ENCODE peak calls at places on chromosome 11, in ten cellular contexts. W is left ventricle myocardium inferior, V is NCI-H1694 treated with DMSO at 0.1 percent for 48 hours, L is Caco-2, H is AG04450, K is astrocyte of the spinal cord, T is colonic mucosa, F is NCI-H345, Y is T-helper 9 cell, Q is RCC 7860. O is an unnamed sample.

GRCh38 chr11:17765381-17766359 is 31.1 kb downstream of the KCNC1 start:
- DNase-seq in Q (peak), L (no peak), K (no peak), V (no peak), H (no peak), Y (no peak), T (no peak), W (no peak), F (no peak), O (no peak)

GRCh38 chr11:94632356-94632755 is 65.2 kb downstream of the PIWIL4 start:
- DNase-seq in Y (no peak), W (no peak), T (no peak), Q (no peak), H (no peak), V (no peak), F (no peak), K (no peak), L (no peak), O (no peak)

GRCh38 chr11:73072935-73073481 is 69.1 kb downstream of the FCHSD2 start:
- DNase-seq in F (no peak), V (no peak), Y (no peak), H (no peak), Q (no peak), T (peak), L (no peak), W (no peak), K (peak), O (peak)

GRCh38 chr11:133956650-133957633 is at the start of gene IGSF9B:
- DNase-seq in V (peak), F (peak), H (no peak), Y (peak), Q (no peak), W (peak), T (peak), L (peak), K (peak), O (no peak)

GRCh38 chr11:6096417-6096816 is 11.1 kb upstream of the OR56B4 start:
- DNase-seq in T (no peak), H (no peak), K (no peak), Y (no peak), F (no peak), Q (no peak), V (no peak), W (no peak), L (no peak), O (no peak)

GRCh38 chr11:114040706-114041211 is 18.8 kb upstream of the ZBTB16 start:
- DNase-seq in Y (no peak), W (no peak), Q (no peak), K (peak), F (no peak), T (peak), V (no peak), H (no peak), L (peak), O (no peak)

GRCh38 chr11:129259950-129260349 is 67.8 kb upstream of the ARHGAP32 start:
- DNase-seq in L (peak), T (no peak), Q (no peak), K (no peak), H (no peak), Y (no peak), F (no peak), V (no peak), W (no peak), O (no peak)

GRCh38 chr11:108497317-108498045 is 703 bp downstream of the POGLUT3 start:
- DNase-seq in F (peak), T (peak), K (peak), Y (peak), L (peak), H (peak), W (peak), Q (peak), V (no peak), O (peak)

GRCh38 chr11:121592708-121593107 is 139.9 kb upstream of the SORL1-AS1 start:
- DNase-seq in T (no peak), L (no peak), K (no peak), V (no peak), Y (no peak), W (no peak), H (no peak), F (no peak), Q (no peak), O (no peak)

O was measured in glomerular endothelial cell.